ENCODE peak calls at places on chromosomes 3 and 15, in eight cellular contexts. I is endothelial cell, Z is GM13976, B is A549, A is GM10248, C is fibroblast of lung, F is upper lobe of right lung, P is fibroblast of the aortic adventitia. O is an unnamed sample.

GRCh38 chr3:114878119-114878839 is 268.8 kb downstream of the ZBTB20 start:
- DNase-seq in I (no peak), Z (no peak), B (peak; percentile 12), A (no peak), C (peak; percentile 75), F (no peak), P (peak; percentile 20), O (no peak)

GRCh38 chr3:100060685-100061484 is 53.4 kb downstream of the FILIP1L start:
- DNase-seq in I (no peak), Z (no peak), B (no peak), A (no peak), C (no peak), F (no peak), P (no peak), O (peak; percentile 21)

GRCh38 chr3:190644766-190645165 is 130.9 kb downstream of the IL1RAP start:
- DNase-seq in I (no peak), Z (no peak), B (no peak), A (no peak), C (peak; percentile 48), F (no peak), P (peak; percentile 49), O (no peak)

GRCh38 chr3:183825380-183826161 is at the start of gene MAP6D1:
- DNase-seq in I (peak; percentile 52), Z (peak; percentile 80), B (peak; percentile 52), A (peak; percentile 73), C (peak; percentile 38), F (peak; percentile 76), P (peak; percentile 18), O (peak; percentile 70)

GRCh38 chr3:5366746-5367145 is 179.2 kb downstream of the EDEM1 start:
- DNase-seq in I (no peak), Z (no peak), B (no peak), A (no peak), C (no peak), F (no peak), P (no peak), O (no peak)

GRCh38 chr3:98754483-98754882 is 8.7 kb upstream of the ST3GAL6 start:
- DNase-seq in I (no peak), Z (no peak), B (no peak), A (no peak), C (no peak), F (no peak), P (no peak), O (no peak)

GRCh38 chr3:52851348-52851747 is 16.5 kb upstream of the MUSTN1 start:
- DNase-seq in I (peak; percentile 59), Z (peak; percentile 78), B (peak; percentile 62), A (peak; percentile 71), C (peak; percentile 16), F (no peak), P (peak; percentile 51), O (peak; percentile 37)

GRCh38 chr3:197404754-197405153 is 106.3 kb upstream of the DLG1 start:
- DNase-seq in I (no peak), Z (no peak), B (no peak), A (no peak), C (no peak), F (peak; percentile 42), P (no peak), O (no peak)

GRCh38 chr3:144033863-144034262 is 62.2 kb downstream of the DIPK2A start:
- DNase-seq in I (no peak), Z (no peak), B (no peak), A (no peak), C (no peak), F (no peak), P (no peak), O (no peak)

GRCh38 chr15:70077436-70077835 is 20.3 kb downstream of the TLE3 start:
- DNase-seq in I (no peak), Z (no peak), B (no peak), A (no peak), C (no peak), F (no peak), P (no peak), O (no peak)

DNA sequence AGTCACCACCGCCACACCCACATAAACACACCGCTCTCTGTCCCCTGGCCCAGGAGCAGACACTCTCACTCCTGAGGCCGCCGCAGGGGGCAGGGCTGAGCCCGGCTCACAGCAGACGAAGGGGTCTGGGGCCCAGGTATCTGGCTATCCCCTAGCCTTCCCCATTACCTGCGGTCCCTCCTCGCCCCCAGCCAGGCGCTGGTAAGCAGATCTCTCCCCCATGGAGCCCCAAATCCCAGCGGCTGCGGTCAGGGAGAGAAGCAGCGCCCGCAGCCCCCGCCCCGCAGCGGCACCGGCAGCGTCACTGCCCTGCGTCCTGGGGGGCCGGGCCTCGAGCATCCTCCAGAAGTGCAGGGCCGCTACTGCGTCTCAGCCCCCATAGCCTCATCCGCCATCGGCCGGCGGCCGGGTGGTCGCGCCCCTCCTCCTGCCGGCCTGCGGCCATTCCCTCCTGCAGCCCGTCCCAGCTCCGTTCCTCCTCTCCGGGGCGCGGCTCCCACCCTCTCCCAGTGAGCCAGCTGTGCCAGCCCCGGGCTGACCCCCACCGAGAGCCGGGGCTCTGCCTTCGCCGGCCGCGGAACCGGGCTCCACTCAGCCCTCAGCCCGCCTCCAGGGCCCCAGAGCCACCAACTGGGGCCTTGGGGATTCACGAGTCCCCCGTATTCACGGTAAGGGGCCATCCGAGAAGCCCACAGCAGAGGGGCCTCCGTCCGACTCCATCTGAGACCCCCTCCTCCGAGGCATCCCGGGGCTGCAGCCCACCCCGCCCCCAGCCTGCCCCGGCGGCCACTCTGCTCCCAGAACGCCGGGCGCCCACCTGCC is 13.1 kb downstream of the TNK2 start:
- DNase-seq in I (peak; percentile 64), Z (peak; percentile 86), B (peak; percentile 73), A (peak; percentile 82), C (no peak), F (peak; percentile 75), P (peak; percentile 17), O (peak; percentile 87)
- TF ChIP-seq CTCF in I (peak; percentile 4), Z (peak; percentile 67), B (no peak), A (peak; percentile 62), C (peak; percentile 32), F (no peak), P (peak; percentile 59), O (no peak)

GRCh38 chr3:16908878-16909277 is 24.1 kb downstream of the PLCL2 start:
- DNase-seq in I (no peak), Z (no peak), B (no peak), A (no peak), C (no peak), F (no peak), P (no peak), O (no peak)

GRCh38 chr3:16908408-16908807 is 23.7 kb downstream of the PLCL2 start:
- DNase-seq in I (no peak), Z (no peak), B (no peak), A (no peak), C (no peak), F (no peak), P (no peak), O (no peak)

GRCh38 chr3:16907245-16907644 is 22.5 kb downstream of the PLCL2 start:
- DNase-seq in I (no peak), Z (no peak), B (no peak), A (no peak), C (peak; percentile 52), F (no peak), P (peak; percentile 50), O (peak; percentile 51)

GRCh38 chr3:16906679-16907078 is 21.9 kb downstream of the PLCL2 start:
- DNase-seq in I (no peak), Z (no peak), B (peak; percentile 54), A (no peak), C (peak; percentile 64), F (no peak), P (peak; percentile 72), O (peak; percentile 45)

DNA sequence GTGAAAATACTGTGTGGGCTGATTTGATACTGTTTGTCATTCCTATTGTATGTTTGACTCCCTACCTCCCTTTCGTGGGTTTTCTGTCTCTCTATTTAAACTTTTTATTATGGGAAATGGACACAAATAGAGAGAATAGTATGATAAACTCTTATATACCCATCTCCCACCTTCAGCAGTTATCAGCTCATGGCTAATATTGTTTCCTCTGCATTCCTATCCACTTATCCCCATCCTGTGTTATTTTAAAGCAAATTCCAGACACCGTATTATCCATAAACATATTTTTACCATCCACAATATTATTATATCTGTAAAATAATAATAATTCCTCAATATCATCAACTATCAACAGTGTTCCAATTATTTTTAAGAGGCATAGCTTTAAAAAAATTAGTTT is 23.3 kb downstream of the PLCL2 start:
- DNase-seq in I (no peak), Z (no peak), B (no peak), A (no peak), C (no peak), F (no peak), P (no peak), O (no peak)
- TF ChIP-seq CTCF in I (no peak), Z (no peak), B (no peak), A (no peak), C (no peak), F (no peak), P (no peak), O (no peak)

GRCh38 chr3:50365842-50366220 is 6.5 kb upstream of the TMEM115 start:
- DNase-seq in I (no peak), Z (no peak), B (no peak), A (no peak), C (no peak), F (no peak), P (no peak), O (no peak)

GRCh38 chr3:50370594-50370993 is 11.3 kb upstream of the TMEM115 start:
- DNase-seq in I (peak; percentile 41), Z (no peak), B (peak; percentile 45), A (no peak), C (no peak), F (no peak), P (no peak), O (no peak)

GRCh38 chr3:50369271-50369670 is 9.9 kb upstream of the TMEM115 start:
- DNase-seq in I (no peak), Z (no peak), B (no peak), A (no peak), C (no peak), F (no peak), P (no peak), O (no peak)

GRCh38 chr3:50364573-50365079 is 5.3 kb upstream of the TMEM115 start:
- DNase-seq in I (peak; percentile 31), Z (no peak), B (no peak), A (no peak), C (no peak), F (no peak), P (no peak), O (no peak)

GRCh38 chr3:50365080-50365841 is 5.9 kb upstream of the TMEM115 start:
- DNase-seq in I (peak; percentile 74), Z (peak; percentile 97), B (no peak), A (peak; percentile 96), C (peak; percentile 58), F (peak; percentile 89), P (peak; percentile 46), O (peak; percentile 97)
- TF ChIP-seq CTCF in I (no peak), Z (no peak), B (no peak), A (peak; percentile 5), C (no peak), F (no peak), P (no peak), O (no peak)

DNA sequence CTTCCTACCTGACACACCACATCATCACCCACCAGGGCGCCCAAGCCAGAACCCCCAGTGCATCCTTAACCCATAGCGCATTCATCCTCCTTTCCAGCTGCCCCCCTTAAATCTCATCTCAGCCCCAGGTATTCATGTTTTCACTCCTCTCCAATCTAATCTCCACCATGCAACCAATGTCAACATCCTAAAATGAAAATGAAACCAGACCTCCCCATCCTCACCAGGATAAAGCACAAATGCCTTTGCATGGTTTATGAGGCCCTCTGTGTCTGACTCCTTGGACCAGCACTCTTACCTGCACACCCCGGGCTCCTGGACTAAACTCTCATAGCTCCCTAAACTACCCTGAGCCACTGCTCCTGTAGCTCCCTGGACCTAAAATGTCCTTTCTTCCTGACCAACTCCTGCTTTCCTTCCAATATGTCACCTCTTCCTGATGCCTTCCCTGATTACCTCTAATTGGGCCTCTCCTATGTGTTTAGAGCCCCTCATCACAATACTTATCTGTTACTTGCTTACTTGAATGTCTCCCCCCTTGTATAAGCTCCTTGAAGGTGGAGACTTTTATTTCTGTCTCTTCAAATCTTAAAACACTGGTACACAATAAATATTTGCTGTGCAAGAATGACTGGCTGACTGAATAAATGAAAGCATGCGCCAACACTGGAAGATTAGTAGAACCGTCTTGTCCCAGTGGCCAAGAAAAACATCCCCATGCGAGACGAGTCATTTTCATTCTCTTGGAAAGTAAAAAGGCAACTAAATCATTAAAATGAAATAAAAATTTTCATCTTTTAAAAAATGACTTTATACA is 142.5 kb downstream of the XXYLT1 start:
- DNase-seq in I (no peak), Z (no peak), B (no peak), A (no peak), C (peak; percentile 64), F (no peak), P (peak; percentile 74), O (peak; percentile 10)
- TF ChIP-seq CTCF in I (no peak), Z (no peak), B (no peak), A (no peak), C (no peak), F (no peak), P (no peak), O (no peak)